ENCODE peak calls at places on chromosomes 3 and 15, in eight cellular contexts. F is tibial nerve; M is fibroblast of lung; S is hepatocyte; R is right lobe of liver; X is tibial artery; O is CD8-positive, alpha-beta T cell; N is left lung. Y is an unnamed sample. For H3K36me3 and H3K4me1, the result is how much of the 10 kb centered on the place peaks cover.

GRCh38 chr3:136142592-136142991 is 53.5 kb downstream of the MSL2 start:
- DNase-seq in X (no peak), F (no peak), O (no peak), M (peak), S (peak), N (no peak), R (no peak), Y (no peak)

GRCh38 chr3:133477497-133477896 is 77.6 kb downstream of the BFSP2 start:
- DNase-seq in R (no peak), S (no peak), X (no peak), N (no peak), O (no peak), M (no peak), F (no peak), Y (no peak)

GRCh38 chr3:29430558-29430971 is 149.7 kb downstream of the RBMS3 start:
- DNase-seq in N (no peak), X (no peak), O (no peak), M (peak), F (no peak), S (no peak), R (no peak), Y (no peak)

GRCh38 chr15:29309139-29309538 is 39.5 kb upstream of the NSMCE3 start:
- DNase-seq in R (no peak), M (no peak), F (no peak), X (no peak), N (no peak), O (no peak), S (no peak), Y (no peak)

GRCh38 chr3:143600762-143601161 is 247.5 kb downstream of the SLC9A9 start:
- DNase-seq in R (no peak), F (no peak), N (no peak), M (peak), S (no peak), O (no peak), X (no peak), Y (no peak)

GRCh38 chr15:34773013-34773412 is 18.2 kb upstream of the GJD2 start:
- DNase-seq in O (no peak), S (no peak), M (no peak), F (no peak), N (no peak), R (no peak), X (no peak), Y (no peak)

GRCh38 chr3:52415769-52416168 is 29.1 kb downstream of the SEMA3G start:
- DNase-seq in X (no peak), S (no peak), M (no peak), N (no peak), R (no peak), F (no peak), O (no peak), Y (no peak)

GRCh38 chr15:93265046-93265658 is 176.1 kb upstream of the RGMA start:
- DNase-seq in M (peak), S (peak), F (no peak), N (no peak), R (no peak), O (no peak), X (no peak), Y (no peak)

GRCh38 chr3:172808969-172809546 is 58.5 kb downstream of the ECT2 start:
- DNase-seq in F (no peak), X (no peak), O (no peak), N (no peak), R (no peak), M (peak), S (peak), Y (no peak)

GRCh38 chr3:9474482-9474881 is 77.1 kb downstream of the SETD5 start:
- DNase-seq in F (no peak), R (no peak), M (no peak), N (no peak), X (no peak), S (no peak), O (no peak), Y (no peak)

GRCh38 chr3:33064929-33065328 is 32.0 kb downstream of the GLB1 start:
- DNase-seq in F (no peak), N (no peak), S (no peak), O (no peak), M (no peak), X (no peak), R (no peak), Y (no peak)

GRCh38 chr15:23835944-23836343 is 148.8 kb upstream of the NDN start:
- DNase-seq in F (no peak), M (no peak), R (no peak), S (no peak), X (no peak), N (no peak), O (no peak), Y (no peak)

GRCh38 chr3:4738737-4739274 is 240.4 kb upstream of the BHLHE40 start:
- DNase-seq in O (no peak), N (no peak), F (no peak), S (no peak), M (no peak), X (no peak), R (no peak), Y (no peak)

GRCh38 chr15:78139564-78139963 is 8.3 kb upstream of the CIB2 start:
- DNase-seq in R (no peak), O (no peak), M (no peak), X (no peak), S (no peak), N (no peak), F (no peak), Y (no peak)

GRCh38 chr3:24641628-24642027 is 147.0 kb upstream of the THRB start:
- DNase-seq in X (no peak), F (no peak), N (no peak), O (no peak), M (no peak), S (no peak), R (no peak), Y (no peak)

GRCh38 chr15:64681424-64682024 is 93.9 kb downstream of the RBPMS2 start:
- DNase-seq in R (no peak), M (peak), F (peak), S (peak), X (no peak), O (no peak), N (no peak), Y (no peak)

GRCh38 chr15:92391640-92392039 is 2.0 kb upstream of the ST8SIA2 start:
- DNase-seq in N (no peak), M (peak), X (no peak), R (no peak), O (no peak), F (no peak), S (peak), Y (no peak)

GRCh38 chr3:65379223-65379622 is 659.5 kb downstream of the MAGI1 start:
- DNase-seq in X (no peak), R (no peak), F (no peak), M (no peak), S (no peak), O (no peak), N (no peak), Y (no peak)

GRCh38 chr15:38260077-38260476 is 7.4 kb downstream of the SPRED1 start:
- DNase-seq in R (no peak), N (no peak), O (no peak), S (no peak), F (no peak), X (no peak), M (peak), Y (no peak)

DNA sequence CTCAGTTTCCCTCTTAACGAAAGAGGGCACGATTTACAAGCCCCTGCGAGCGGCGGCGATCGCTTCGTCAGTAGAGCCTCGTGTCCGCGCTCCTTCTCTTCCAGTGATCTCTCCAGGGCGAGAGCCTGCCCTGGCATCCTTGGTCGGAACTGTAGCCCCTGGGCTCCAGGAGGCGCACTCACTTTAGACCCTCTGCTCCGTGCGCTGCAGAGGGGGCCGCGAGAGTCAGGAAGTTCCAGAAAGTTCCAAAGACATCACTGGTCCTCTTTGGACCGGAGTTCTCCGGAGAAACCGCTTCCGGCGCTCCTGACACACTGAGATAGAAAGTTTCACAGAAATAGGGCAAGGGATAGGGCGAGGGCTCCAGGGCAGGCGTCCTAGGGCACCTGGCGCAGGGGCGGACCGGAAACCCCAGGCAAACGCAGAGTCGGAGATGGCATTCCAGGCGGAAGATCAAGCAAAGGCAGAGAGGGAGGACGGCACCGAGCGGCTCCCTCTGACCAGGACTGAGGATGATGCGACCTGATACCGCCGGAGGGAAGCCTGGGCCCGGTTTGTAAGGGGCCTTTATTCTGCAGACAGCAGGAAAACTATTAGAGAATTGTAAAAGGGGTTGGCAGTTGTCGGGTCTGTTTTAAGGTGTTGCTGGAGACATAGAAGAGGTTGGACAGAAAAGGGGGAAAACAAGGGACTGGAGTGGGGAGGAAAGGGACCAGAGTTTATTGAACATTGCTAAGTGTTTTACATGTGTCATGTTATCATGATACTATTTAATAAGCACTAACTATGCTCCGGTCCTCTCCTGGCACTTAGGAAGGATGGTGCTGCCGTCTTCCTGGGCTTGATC is 1.3 kb upstream of the CPEB1 start:
- DNase-seq in F (no peak), R (no peak), N (no peak), O (no peak), S (no peak), X (no peak), M (no peak), Y (no peak)
- H3K4me3 ChIP-seq in F (peak), R (peak), N (peak), O (peak), S (no peak), X (peak), M (peak), Y (peak)

GRCh38 chr3:180962530-180962929 is 27.0 kb downstream of the DNAJC19 start:
- DNase-seq in S (no peak), F (no peak), R (no peak), M (no peak), N (no peak), O (no peak), X (no peak), Y (no peak)
- H3K36me3 ChIP-seq in S (under half), F (under half), R (under half), M (under half), N (under half), O (under half), X (half or more), Y (under half)

GRCh38 chr15:66743204-66743603 is 41.2 kb downstream of the SMAD6 start:
- DNase-seq in X (no peak), N (peak), F (no peak), R (no peak), S (no peak), O (no peak), M (no peak), Y (no peak)
- H3K4me1 ChIP-seq in X (half or more), N (half or more), F (under half), R (under half), S (half or more), O (under half), M (under half), Y (under half)

GRCh38 chr3:13648060-13648743 is 99.3 kb downstream of the FBLN2 start:
- DNase-seq in O (peak), M (peak), R (peak), F (peak), S (peak), N (peak), X (peak), Y (peak)

GRCh38 chr3:13650210-13651056 is 101.5 kb downstream of the FBLN2 start:
- DNase-seq in R (peak), S (peak), O (peak), N (peak), X (peak), M (peak), F (peak), Y (peak)

GRCh38 chr3:13645791-13646637 is 97.1 kb downstream of the FBLN2 start:
- DNase-seq in M (no peak), R (no peak), S (no peak), F (no peak), X (no peak), O (no peak), N (no peak), Y (no peak)

GRCh38 chr3:13648744-13649096 is 99.8 kb downstream of the FBLN2 start:
- DNase-seq in F (no peak), N (no peak), R (no peak), O (no peak), X (no peak), S (no peak), M (no peak), Y (no peak)

GRCh38 chr3:13647314-13648059 is 98.6 kb downstream of the FBLN2 start:
- DNase-seq in R (no peak), O (no peak), F (no peak), N (no peak), M (peak), S (no peak), X (no peak), Y (no peak)
- H3K4me3 ChIP-seq in R (no peak), O (no peak), F (no peak), N (no peak), M (no peak), S (no peak), X (no peak), Y (no peak)